ENCODE peak calls at places on chromosomes 6 and 20, in five cellular contexts. One of them, this sample, is unnamed.

GRCh38 chr6:156767603-156768467 is 9.3 kb upstream of the ARID1B start:
- DNase-seq in mesenchymal stem cell: peak
- DNase-seq in trophoblast cell: no peak
- DNase-seq in H1: no peak
- DNase-seq in neuronal stem cell: no peak
- DNase-seq in this sample: no peak

GRCh38 chr20:12554416-12554815 is 454.4 kb upstream of the SPTLC3 start:
- DNase-seq in mesenchymal stem cell: no peak
- DNase-seq in trophoblast cell: no peak
- DNase-seq in H1: no peak
- DNase-seq in neuronal stem cell: no peak
- DNase-seq in this sample: no peak

GRCh38 chr6:154865291-154865690 is 129.8 kb upstream of the TIAM2 start:
- DNase-seq in mesenchymal stem cell: peak
- DNase-seq in trophoblast cell: no peak
- DNase-seq in H1: no peak
- DNase-seq in neuronal stem cell: no peak
- DNase-seq in this sample: no peak

GRCh38 chr20:17466641-17467040 is 64.5 kb downstream of the BFSP1 start:
- DNase-seq in mesenchymal stem cell: no peak
- DNase-seq in trophoblast cell: no peak
- DNase-seq in H1: no peak
- DNase-seq in neuronal stem cell: no peak
- DNase-seq in this sample: no peak

GRCh38 chr20:1427457-1428054 is 34.7 kb upstream of the FKBP1A start:
- DNase-seq in mesenchymal stem cell: peak
- DNase-seq in trophoblast cell: no peak
- DNase-seq in H1: peak
- DNase-seq in neuronal stem cell: peak
- DNase-seq in this sample: peak

GRCh38 chr6:4446982-4447381 is 311.6 kb upstream of the ECI2 start:
- DNase-seq in mesenchymal stem cell: peak
- DNase-seq in trophoblast cell: peak
- DNase-seq in H1: no peak
- DNase-seq in neuronal stem cell: no peak
- DNase-seq in this sample: no peak

GRCh38 chr6:98014791-98015201 is 731.8 kb upstream of the MMS22L start:
- DNase-seq in mesenchymal stem cell: no peak
- DNase-seq in trophoblast cell: no peak
- DNase-seq in H1: no peak
- DNase-seq in neuronal stem cell: no peak
- DNase-seq in this sample: no peak

GRCh38 chr6:134519456-134519855 is 201.5 kb upstream of the SGK1 start:
- DNase-seq in mesenchymal stem cell: peak
- DNase-seq in trophoblast cell: no peak
- DNase-seq in H1: no peak
- DNase-seq in neuronal stem cell: no peak
- DNase-seq in this sample: no peak

GRCh38 chr20:19806806-19807691 is 49.0 kb downstream of the RIN2 start:
- DNase-seq in mesenchymal stem cell: no peak
- DNase-seq in trophoblast cell: no peak
- DNase-seq in H1: no peak
- DNase-seq in neuronal stem cell: no peak
- DNase-seq in this sample: no peak

GRCh38 chr6:132995432-132995831 is 181.1 kb downstream of the RPS12 start:
- DNase-seq in mesenchymal stem cell: no peak
- DNase-seq in trophoblast cell: no peak
- DNase-seq in H1: no peak
- DNase-seq in neuronal stem cell: no peak
- DNase-seq in this sample: no peak

GRCh38 chr6:53960311-53960710 is 150.9 kb upstream of the MLIP start:
- DNase-seq in mesenchymal stem cell: peak
- DNase-seq in trophoblast cell: no peak
- DNase-seq in H1: no peak
- DNase-seq in neuronal stem cell: no peak
- DNase-seq in this sample: no peak

GRCh38 chr6:105781248-105781647 is 304.9 kb upstream of the PRDM1 start:
- DNase-seq in mesenchymal stem cell: no peak
- DNase-seq in trophoblast cell: peak
- DNase-seq in H1: no peak
- DNase-seq in neuronal stem cell: no peak
- DNase-seq in this sample: no peak

GRCh38 chr6:52482903-52483670 is 62.9 kb downstream of the EFHC1 start:
- DNase-seq in mesenchymal stem cell: peak
- DNase-seq in trophoblast cell: no peak
- DNase-seq in H1: no peak
- DNase-seq in neuronal stem cell: no peak
- DNase-seq in this sample: peak

GRCh38 chr6:47536816-47537401 is 59.3 kb downstream of the CD2AP start:
- DNase-seq in mesenchymal stem cell: no peak
- DNase-seq in trophoblast cell: no peak
- DNase-seq in H1: no peak
- DNase-seq in neuronal stem cell: no peak
- DNase-seq in this sample: no peak

GRCh38 chr6:82396964-82397761 is 33.5 kb downstream of the TPBG start:
- DNase-seq in mesenchymal stem cell: peak
- DNase-seq in trophoblast cell: peak
- DNase-seq in H1: no peak
- DNase-seq in neuronal stem cell: no peak
- DNase-seq in this sample: no peak

GRCh38 chr20:25318471-25319240 is 70.8 kb downstream of the PYGB start:
- DNase-seq in mesenchymal stem cell: no peak
- DNase-seq in trophoblast cell: no peak
- DNase-seq in H1: no peak
- DNase-seq in neuronal stem cell: no peak
- DNase-seq in this sample: no peak

GRCh38 chr6:2767327-2767985 is 2.3 kb downstream of the WRNIP1 start:
- DNase-seq in mesenchymal stem cell: no peak
- DNase-seq in trophoblast cell: no peak
- DNase-seq in H1: no peak
- DNase-seq in neuronal stem cell: no peak
- DNase-seq in this sample: no peak

DNA sequence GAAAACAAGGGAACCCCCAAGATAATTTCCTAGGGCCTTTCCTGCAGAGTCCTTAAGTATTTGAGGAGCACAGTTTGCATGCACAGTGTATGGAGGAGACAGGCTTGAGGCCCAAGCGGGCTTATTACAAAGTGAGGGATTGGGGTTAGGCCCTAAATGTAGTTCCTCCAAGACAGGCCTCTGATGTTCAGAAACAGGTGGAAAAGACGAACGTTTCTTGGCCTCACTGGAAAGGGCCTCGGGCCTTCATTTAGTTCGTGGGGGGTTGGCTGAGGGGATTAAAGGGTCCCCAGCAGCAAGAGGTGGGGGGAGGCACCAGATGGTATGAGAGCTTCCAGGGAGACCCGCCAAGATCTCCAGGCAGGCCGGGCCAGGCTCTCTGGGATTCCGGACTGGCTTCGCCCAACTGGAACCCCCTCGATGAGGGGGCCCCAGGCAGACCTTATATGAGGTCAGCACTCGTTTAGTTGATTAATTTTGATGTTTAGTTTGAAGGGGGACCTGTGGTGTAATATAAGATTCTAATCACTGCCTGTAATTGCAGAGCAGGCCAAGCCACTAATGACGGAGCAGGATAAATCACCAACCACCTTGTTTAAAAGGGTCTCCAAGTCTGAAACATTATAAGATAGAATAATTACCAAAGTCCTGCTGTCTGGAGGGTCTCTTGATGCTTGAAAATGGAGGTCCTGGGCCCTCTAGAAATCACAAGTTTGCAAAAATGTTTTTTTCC is 2.0 kb downstream of the HMGA1 start:
- DNase-seq in mesenchymal stem cell: no peak
- DNase-seq in trophoblast cell: no peak
- DNase-seq in H1: no peak
- DNase-seq in neuronal stem cell: no peak
- DNase-seq in this sample: no peak
- H4K91ac ChIP-seq in mesenchymal stem cell: peak
- H4K91ac ChIP-seq in trophoblast cell: no peak
- H4K91ac ChIP-seq in H1: no peak
- H4K91ac ChIP-seq in neuronal stem cell: no peak
- H4K91ac ChIP-seq in this sample: no peak

GRCh38 chr20:23386304-23387117 is 24.5 kb downstream of the GZF1 start:
- DNase-seq in mesenchymal stem cell: no peak
- DNase-seq in trophoblast cell: no peak
- DNase-seq in H1: no peak
- DNase-seq in neuronal stem cell: no peak
- DNase-seq in this sample: no peak
- H2BK120ac ChIP-seq in mesenchymal stem cell: no peak
- H2BK120ac ChIP-seq in trophoblast cell: no peak
- H2BK120ac ChIP-seq in H1: no peak
- H2BK120ac ChIP-seq in neuronal stem cell: no peak
- H2BK120ac ChIP-seq in this sample: no peak

GRCh38 chr6:75130784-75131183 is 75.1 kb downstream of the COL12A1 start:
- DNase-seq in mesenchymal stem cell: peak
- DNase-seq in trophoblast cell: no peak
- DNase-seq in H1: no peak
- DNase-seq in neuronal stem cell: no peak
- DNase-seq in this sample: no peak
- H2BK12ac ChIP-seq in mesenchymal stem cell: no peak
- H2BK12ac ChIP-seq in trophoblast cell: no peak
- H2BK12ac ChIP-seq in H1: no peak
- H2BK12ac ChIP-seq in neuronal stem cell: no peak
- H2BK12ac ChIP-seq in this sample: no peak

DNA sequence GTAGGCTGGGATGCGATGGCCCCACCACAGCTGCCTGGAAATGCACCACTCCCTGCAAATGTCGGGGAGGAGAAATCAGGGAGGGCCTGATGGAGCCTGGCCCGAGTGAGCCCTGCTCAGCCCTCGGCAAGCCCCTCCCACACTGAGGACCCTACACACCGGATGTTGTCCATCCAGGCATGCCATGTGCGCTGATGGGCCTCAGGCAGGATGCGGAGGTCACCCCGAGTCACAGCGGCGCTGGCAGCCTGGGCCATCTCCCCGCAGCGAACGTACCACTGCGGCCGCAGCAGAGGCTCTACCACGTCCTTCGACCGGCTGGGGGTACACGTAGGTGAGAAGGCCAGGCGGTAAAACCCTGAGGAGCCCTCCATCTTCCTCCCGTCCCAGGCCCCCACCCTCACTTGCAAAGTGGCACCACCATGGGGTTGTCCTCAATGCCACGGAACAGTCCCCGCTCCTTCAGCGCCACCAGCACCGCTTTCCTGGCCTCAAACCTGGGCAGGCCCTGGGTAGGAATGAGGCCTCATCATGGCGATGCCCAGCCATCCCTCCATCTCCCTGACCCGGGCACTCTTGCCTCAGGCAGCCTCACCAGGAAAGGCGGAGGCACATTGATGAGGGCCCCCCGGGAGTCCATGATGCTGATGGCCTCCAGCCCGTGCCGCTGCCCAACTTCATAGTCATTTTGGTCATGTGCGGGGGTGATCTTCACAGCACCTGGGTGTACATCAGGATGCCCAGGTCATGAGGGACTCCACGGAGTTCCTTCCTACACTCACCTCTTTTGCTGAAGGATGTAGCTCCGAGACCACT is 5.2 kb upstream of the VWA7 start:
- DNase-seq in mesenchymal stem cell: no peak
- DNase-seq in trophoblast cell: no peak
- DNase-seq in H1: no peak
- DNase-seq in neuronal stem cell: no peak
- DNase-seq in this sample: no peak
- H4K91ac ChIP-seq in mesenchymal stem cell: no peak
- H4K91ac ChIP-seq in trophoblast cell: no peak
- H4K91ac ChIP-seq in H1: no peak
- H4K91ac ChIP-seq in neuronal stem cell: no peak
- H4K91ac ChIP-seq in this sample: no peak

GRCh38 chr6:128731249-128732165 is 151.4 kb upstream of the LAMA2 start:
- DNase-seq in mesenchymal stem cell: peak
- DNase-seq in trophoblast cell: peak
- DNase-seq in H1: no peak
- DNase-seq in neuronal stem cell: peak
- DNase-seq in this sample: peak
- H2BK120ac ChIP-seq in mesenchymal stem cell: no peak
- H2BK120ac ChIP-seq in trophoblast cell: no peak
- H2BK120ac ChIP-seq in H1: no peak
- H2BK120ac ChIP-seq in neuronal stem cell: no peak
- H2BK120ac ChIP-seq in this sample: no peak

GRCh38 chr6:21144928-21145327 is 448.6 kb upstream of the SOX4 start:
- DNase-seq in mesenchymal stem cell: no peak
- DNase-seq in trophoblast cell: no peak
- DNase-seq in H1: no peak
- DNase-seq in neuronal stem cell: no peak
- DNase-seq in this sample: no peak

GRCh38 chr6:21143651-21144050 is 449.9 kb upstream of the SOX4 start:
- DNase-seq in mesenchymal stem cell: no peak
- DNase-seq in trophoblast cell: no peak
- DNase-seq in H1: no peak
- DNase-seq in neuronal stem cell: no peak
- DNase-seq in this sample: no peak

GRCh38 chr6:21138359-21139094 is 455.0 kb upstream of the SOX4 start:
- DNase-seq in mesenchymal stem cell: peak
- DNase-seq in trophoblast cell: no peak
- DNase-seq in H1: no peak
- DNase-seq in neuronal stem cell: no peak
- DNase-seq in this sample: no peak

GRCh38 chr6:21141616-21142303 is 451.8 kb upstream of the SOX4 start:
- DNase-seq in mesenchymal stem cell: no peak
- DNase-seq in trophoblast cell: no peak
- DNase-seq in H1: no peak
- DNase-seq in neuronal stem cell: no peak
- DNase-seq in this sample: no peak

GRCh38 chr6:21142716-21143115 is 450.8 kb upstream of the SOX4 start:
- DNase-seq in mesenchymal stem cell: no peak
- DNase-seq in trophoblast cell: no peak
- DNase-seq in H1: no peak
- DNase-seq in neuronal stem cell: no peak
- DNase-seq in this sample: no peak
- H2BK12ac ChIP-seq in mesenchymal stem cell: no peak
- H2BK12ac ChIP-seq in trophoblast cell: no peak
- H2BK12ac ChIP-seq in H1: no peak
- H2BK12ac ChIP-seq in neuronal stem cell: no peak
- H2BK12ac ChIP-seq in this sample: no peak

This sample was measured in H9.